ENCODE peak calls at places on chromosomes 11 and 22, in five cellular contexts. One of them, this sample, is unnamed.

GRCh38 chr22:39910875-39911601 is 10.2 kb downstream of the GRAP2 start:
- DNase-seq in bronchial epithelial cell: no peak
- DNase-seq in cardiac muscle cell: no peak
- DNase-seq in choroid plexus epithelial cell: no peak
- DNase-seq in AG04450: no peak
- DNase-seq in this sample: no peak

GRCh38 chr11:17934194-17934593 is 78.7 kb downstream of the SERGEF start:
- DNase-seq in bronchial epithelial cell: no peak
- DNase-seq in AG04450: no peak
- DNase-seq in cardiac muscle cell: no peak
- DNase-seq in choroid plexus epithelial cell: no peak
- DNase-seq in this sample: no peak

GRCh38 chr22:39152024-39152510 is 413 bp downstream of the CBX7 start:
- DNase-seq in cardiac muscle cell: no peak
- DNase-seq in choroid plexus epithelial cell: no peak
- DNase-seq in AG04450: no peak
- DNase-seq in bronchial epithelial cell: no peak
- DNase-seq in this sample: no peak

GRCh38 chr11:47446833-47447232 is 2.1 kb downstream of the RAPSN start:
- DNase-seq in bronchial epithelial cell: no peak
- DNase-seq in AG04450: no peak
- DNase-seq in cardiac muscle cell: no peak
- DNase-seq in choroid plexus epithelial cell: no peak
- DNase-seq in this sample: no peak

GRCh38 chr22:22507743-22508273 is 734 bp downstream of the ZNF280B start:
- DNase-seq in bronchial epithelial cell: no peak
- DNase-seq in AG04450: no peak
- DNase-seq in choroid plexus epithelial cell: no peak
- DNase-seq in cardiac muscle cell: no peak
- DNase-seq in this sample: no peak

GRCh38 chr11:115421338-115422012 is 82.7 kb downstream of the CADM1 start:
- DNase-seq in bronchial epithelial cell: no peak
- DNase-seq in AG04450: no peak
- DNase-seq in choroid plexus epithelial cell: no peak
- DNase-seq in cardiac muscle cell: peak; percentile 62
- DNase-seq in this sample: no peak

GRCh38 chr11:45657496-45658260 is 7.7 kb downstream of the CHST1 start:
- DNase-seq in AG04450: no peak
- DNase-seq in choroid plexus epithelial cell: no peak
- DNase-seq in bronchial epithelial cell: no peak
- DNase-seq in cardiac muscle cell: no peak
- DNase-seq in this sample: no peak

GRCh38 chr22:18148508-18148965 is 1.4 kb upstream of the USP18 start:
- DNase-seq in bronchial epithelial cell: no peak
- DNase-seq in AG04450: no peak
- DNase-seq in cardiac muscle cell: no peak
- DNase-seq in choroid plexus epithelial cell: no peak
- DNase-seq in this sample: no peak

GRCh38 chr11:45075519-45075918 is 70.9 kb upstream of the PRDM11 start:
- DNase-seq in cardiac muscle cell: no peak
- DNase-seq in choroid plexus epithelial cell: no peak
- DNase-seq in AG04450: no peak
- DNase-seq in bronchial epithelial cell: no peak
- DNase-seq in this sample: no peak

GRCh38 chr11:130876931-130877330 is 39.3 kb downstream of the SNX19 start:
- DNase-seq in cardiac muscle cell: no peak
- DNase-seq in bronchial epithelial cell: no peak
- DNase-seq in choroid plexus epithelial cell: no peak
- DNase-seq in AG04450: no peak
- DNase-seq in this sample: no peak
- TF ChIP-seq CTCF in cardiac muscle cell: no peak
- TF ChIP-seq CTCF in bronchial epithelial cell: no peak
- TF ChIP-seq CTCF in choroid plexus epithelial cell: no peak
- TF ChIP-seq CTCF in AG04450: no peak
- TF ChIP-seq CTCF in this sample: no peak

DNA sequence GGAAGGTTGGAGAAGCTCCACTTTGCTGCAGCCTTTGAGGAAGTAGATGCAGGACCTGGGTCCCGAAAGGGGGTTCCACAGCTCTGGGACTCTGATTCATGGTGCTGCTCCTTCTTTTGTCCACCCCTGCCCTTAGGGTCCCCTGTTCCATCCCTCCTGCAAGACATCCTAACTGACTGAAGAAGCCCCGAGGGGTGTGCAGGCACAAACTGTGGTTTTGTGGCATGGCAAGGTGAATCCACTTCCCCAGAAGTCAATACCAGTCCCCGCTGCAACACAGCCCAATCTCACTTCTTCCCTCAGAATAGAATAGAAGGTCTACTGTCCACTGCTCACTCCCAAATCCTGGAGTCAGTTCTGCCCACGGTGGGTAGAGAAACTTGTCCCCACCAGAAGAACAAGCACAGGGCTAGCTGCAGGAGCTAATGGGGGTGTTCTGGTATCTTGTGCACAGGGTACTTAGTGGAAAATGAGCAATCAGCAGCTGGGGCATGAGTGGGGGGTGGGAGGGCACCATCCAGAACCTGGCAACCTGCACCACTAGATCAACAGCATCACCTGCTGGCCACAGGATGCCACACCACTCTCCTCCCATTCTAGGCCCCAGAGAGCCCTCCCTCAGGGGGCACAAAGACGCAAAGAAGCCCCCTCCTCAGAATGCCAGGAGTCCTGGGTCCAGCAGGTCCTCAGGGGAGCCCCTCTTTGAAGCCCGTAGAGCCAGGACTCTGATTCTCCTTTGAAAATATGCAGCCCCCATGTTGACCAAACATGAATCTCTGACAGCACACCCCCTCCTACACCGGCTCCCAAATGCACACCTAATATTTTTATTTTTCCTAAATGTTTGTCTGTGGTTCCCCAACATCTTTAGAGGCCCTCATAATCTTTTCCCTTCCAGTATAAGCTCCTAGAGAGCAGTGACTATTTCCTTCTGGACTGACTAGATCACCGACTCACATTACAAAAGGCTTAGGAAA is 14.1 kb downstream of the SPATA19 start:
- DNase-seq in bronchial epithelial cell: no peak
- DNase-seq in choroid plexus epithelial cell: no peak
- DNase-seq in AG04450: no peak
- DNase-seq in cardiac muscle cell: no peak
- DNase-seq in this sample: no peak
- TF ChIP-seq CTCF in bronchial epithelial cell: peak; percentile 15
- TF ChIP-seq CTCF in choroid plexus epithelial cell: peak; percentile 12
- TF ChIP-seq CTCF in AG04450: no peak
- TF ChIP-seq CTCF in cardiac muscle cell: peak; percentile 7
- TF ChIP-seq CTCF in this sample: no peak

GRCh38 chr11:41660585-41660984 is 201.1 kb upstream of the LRRC4C start:
- DNase-seq in choroid plexus epithelial cell: no peak
- DNase-seq in bronchial epithelial cell: no peak
- DNase-seq in AG04450: no peak
- DNase-seq in cardiac muscle cell: no peak
- DNase-seq in this sample: no peak
- TF ChIP-seq CTCF in choroid plexus epithelial cell: no peak
- TF ChIP-seq CTCF in bronchial epithelial cell: no peak
- TF ChIP-seq CTCF in AG04450: no peak
- TF ChIP-seq CTCF in cardiac muscle cell: no peak
- TF ChIP-seq CTCF in this sample: no peak

GRCh38 chr11:130670200-130670599 is 221.8 kb downstream of the ADAMTS15 start:
- DNase-seq in cardiac muscle cell: no peak
- DNase-seq in choroid plexus epithelial cell: no peak
- DNase-seq in AG04450: no peak
- DNase-seq in bronchial epithelial cell: no peak
- DNase-seq in this sample: no peak

GRCh38 chr11:130671801-130672700 is 223.6 kb downstream of the ADAMTS15 start:
- DNase-seq in bronchial epithelial cell: peak; percentile 62
- DNase-seq in cardiac muscle cell: peak; percentile 24
- DNase-seq in choroid plexus epithelial cell: peak; percentile 88
- DNase-seq in AG04450: peak; percentile 84
- DNase-seq in this sample: peak; percentile 87

GRCh38 chr11:130668751-130669150 is 220.3 kb downstream of the ADAMTS15 start:
- DNase-seq in cardiac muscle cell: no peak
- DNase-seq in choroid plexus epithelial cell: no peak
- DNase-seq in AG04450: no peak
- DNase-seq in bronchial epithelial cell: no peak
- DNase-seq in this sample: no peak

DNA sequence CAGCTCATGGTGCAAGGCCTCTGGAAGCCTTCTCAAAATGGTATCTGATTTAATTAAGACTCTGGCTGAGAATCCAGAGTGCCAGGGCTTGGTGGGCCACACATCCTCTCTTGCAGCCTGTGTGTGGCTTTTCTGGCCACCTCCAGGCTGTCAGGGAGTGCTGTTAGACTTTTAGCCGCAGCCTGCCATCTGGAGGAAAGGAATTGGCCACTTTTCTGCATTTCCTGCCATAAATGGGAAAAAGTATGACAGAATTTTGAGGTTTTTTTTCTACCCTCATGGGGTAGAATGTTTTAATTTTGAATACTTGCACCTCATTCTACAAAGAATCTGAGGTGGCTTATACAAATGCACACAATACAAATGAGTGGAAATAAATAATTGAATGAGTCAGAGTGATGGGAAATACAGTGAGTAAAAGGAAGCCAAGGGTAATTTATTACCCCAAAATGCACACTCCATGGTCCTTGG is 218.4 kb downstream of the ADAMTS15 start:
- DNase-seq in cardiac muscle cell: no peak
- DNase-seq in AG04450: no peak
- DNase-seq in bronchial epithelial cell: no peak
- DNase-seq in choroid plexus epithelial cell: no peak
- DNase-seq in this sample: peak; percentile 66
- TF ChIP-seq CTCF in cardiac muscle cell: peak; percentile 21
- TF ChIP-seq CTCF in AG04450: no peak
- TF ChIP-seq CTCF in bronchial epithelial cell: no peak
- TF ChIP-seq CTCF in choroid plexus epithelial cell: no peak
- TF ChIP-seq CTCF in this sample: peak; percentile 42

GRCh38 chr11:120172054-120172881 is 34.4 kb upstream of the TRIM29 start:
- DNase-seq in AG04450: no peak
- DNase-seq in choroid plexus epithelial cell: peak; percentile 79
- DNase-seq in cardiac muscle cell: peak; percentile 85
- DNase-seq in bronchial epithelial cell: peak; percentile 39
- DNase-seq in this sample: peak; percentile 55
- TF ChIP-seq CTCF in AG04450: peak; percentile 85
- TF ChIP-seq CTCF in choroid plexus epithelial cell: peak; percentile 91
- TF ChIP-seq CTCF in cardiac muscle cell: peak; percentile 84
- TF ChIP-seq CTCF in bronchial epithelial cell: peak; percentile 92
- TF ChIP-seq CTCF in this sample: peak; percentile 91

GRCh38 chr11:72534859-72535547 is 100.7 kb upstream of the CLPB start:
- DNase-seq in choroid plexus epithelial cell: peak; percentile 23
- DNase-seq in bronchial epithelial cell: no peak
- DNase-seq in AG04450: no peak
- DNase-seq in cardiac muscle cell: peak; percentile 15
- DNase-seq in this sample: peak; percentile 58
- TF ChIP-seq CTCF in choroid plexus epithelial cell: peak; percentile 38
- TF ChIP-seq CTCF in bronchial epithelial cell: peak; percentile 5
- TF ChIP-seq CTCF in AG04450: peak; percentile 12
- TF ChIP-seq CTCF in cardiac muscle cell: no peak
- TF ChIP-seq CTCF in this sample: peak; percentile 10

GRCh38 chr11:10908215-10908990 is 50.5 kb upstream of the ZBED5 start:
- DNase-seq in AG04450: peak; percentile 86
- DNase-seq in choroid plexus epithelial cell: peak; percentile 90
- DNase-seq in cardiac muscle cell: no peak
- DNase-seq in bronchial epithelial cell: no peak
- DNase-seq in this sample: peak; percentile 97

GRCh38 chr11:10902301-10902700 is 44.4 kb upstream of the ZBED5 start:
- DNase-seq in AG04450: no peak
- DNase-seq in bronchial epithelial cell: peak; percentile 67
- DNase-seq in choroid plexus epithelial cell: peak; percentile 64
- DNase-seq in cardiac muscle cell: no peak
- DNase-seq in this sample: no peak

GRCh38 chr11:10902756-10903155 is 44.9 kb upstream of the ZBED5 start:
- DNase-seq in AG04450: no peak
- DNase-seq in bronchial epithelial cell: peak; percentile 69
- DNase-seq in choroid plexus epithelial cell: no peak
- DNase-seq in cardiac muscle cell: no peak
- DNase-seq in this sample: no peak

GRCh38 chr11:10909141-10909883 is 51.5 kb upstream of the ZBED5 start:
- DNase-seq in bronchial epithelial cell: peak; percentile 65
- DNase-seq in cardiac muscle cell: no peak
- DNase-seq in AG04450: no peak
- DNase-seq in choroid plexus epithelial cell: peak; percentile 40
- DNase-seq in this sample: peak; percentile 48

GRCh38 chr11:10906521-10906920 is 48.7 kb upstream of the ZBED5 start:
- DNase-seq in AG04450: no peak
- DNase-seq in cardiac muscle cell: no peak
- DNase-seq in choroid plexus epithelial cell: peak; percentile 61
- DNase-seq in bronchial epithelial cell: no peak
- DNase-seq in this sample: peak; percentile 87
- TF ChIP-seq CTCF in AG04450: peak; percentile 11
- TF ChIP-seq CTCF in cardiac muscle cell: peak; percentile 18
- TF ChIP-seq CTCF in choroid plexus epithelial cell: peak; percentile 50
- TF ChIP-seq CTCF in bronchial epithelial cell: peak; percentile 28
- TF ChIP-seq CTCF in this sample: peak; percentile 39

DNA sequence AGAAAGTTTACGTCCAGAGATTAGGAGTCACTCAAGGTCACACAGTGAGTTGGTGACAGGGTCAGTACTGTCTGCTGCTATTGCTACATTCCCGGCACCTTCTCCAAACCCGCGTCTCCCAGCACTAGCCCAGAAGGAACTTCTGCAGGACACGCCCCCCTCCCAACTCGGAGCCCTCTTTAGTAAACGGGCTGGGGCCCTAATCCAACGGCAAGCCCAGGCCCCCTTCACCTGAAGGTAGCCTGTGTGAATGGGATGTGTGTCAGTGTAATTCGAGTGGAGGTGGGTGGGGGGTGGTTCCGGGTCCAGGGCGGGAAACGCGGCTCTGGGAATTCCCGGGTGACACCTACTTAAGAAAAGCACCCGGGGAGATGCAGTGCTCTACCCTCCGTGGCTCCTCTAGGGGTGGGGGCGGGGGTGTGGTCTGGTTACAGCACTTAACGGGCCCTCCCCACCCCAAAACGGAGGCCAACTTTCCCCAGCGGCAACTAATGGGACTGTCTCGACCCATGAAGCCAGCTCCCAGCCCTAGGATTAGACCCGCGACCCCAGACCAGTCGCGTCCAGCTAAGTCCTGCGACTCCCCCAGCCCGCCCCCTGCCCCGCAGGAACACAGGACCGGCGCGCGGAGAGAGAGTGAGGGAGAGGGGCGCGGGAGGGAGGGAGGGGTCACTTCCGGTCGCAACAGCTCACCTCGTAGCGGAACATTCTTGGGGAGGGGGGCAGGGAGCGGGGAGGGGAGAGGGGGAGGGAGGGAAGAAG is 468 bp downstream of the PATL1 start:
- DNase-seq in cardiac muscle cell: peak; percentile 74
- DNase-seq in choroid plexus epithelial cell: peak; percentile 55
- DNase-seq in AG04450: no peak
- DNase-seq in bronchial epithelial cell: peak; percentile 49
- DNase-seq in this sample: peak; percentile 46
- TF ChIP-seq CTCF in cardiac muscle cell: no peak
- TF ChIP-seq CTCF in choroid plexus epithelial cell: peak; percentile 36
- TF ChIP-seq CTCF in AG04450: peak; percentile 24
- TF ChIP-seq CTCF in bronchial epithelial cell: peak; percentile 20
- TF ChIP-seq CTCF in this sample: peak; percentile 30

GRCh38 chr22:19353363-19354131 is 62.0 kb upstream of the CLTCL1 start:
- DNase-seq in cardiac muscle cell: no peak
- DNase-seq in AG04450: no peak
- DNase-seq in bronchial epithelial cell: no peak
- DNase-seq in choroid plexus epithelial cell: no peak
- DNase-seq in this sample: no peak
- TF ChIP-seq CTCF in cardiac muscle cell: no peak
- TF ChIP-seq CTCF in AG04450: no peak
- TF ChIP-seq CTCF in bronchial epithelial cell: no peak
- TF ChIP-seq CTCF in choroid plexus epithelial cell: no peak
- TF ChIP-seq CTCF in this sample: no peak

This sample was measured in AG10803.